ENCODE peak calls at places on chromosomes 4 and X, in four cellular contexts. Q is effector memory CD8-positive, alpha-beta T cell; Z is ureter; H is caudate nucleus. M is an unnamed sample.

GRCh38 chrX:47078129-47079043 is at the start of gene RGN:
- DNase-seq in Q (no peak), Z (no peak), H (no peak), M (no peak)

GRCh38 chr4:167424338-167425256 is 190.3 kb upstream of the SPOCK3 start:
- DNase-seq in Q (no peak), Z (no peak), H (no peak), M (no peak)

GRCh38 chrX:77528034-77528433 is 80.8 kb downstream of the FGF16 start:
- DNase-seq in Q (no peak), Z (no peak), H (no peak), M (no peak)

GRCh38 chrX:18617351-18617750 is 54.6 kb downstream of the RS1 start:
- DNase-seq in Q (no peak), Z (no peak), H (no peak), M (peak)

GRCh38 chr4:177546745-177547144 is 104.5 kb upstream of the AGA start:
- DNase-seq in Q (no peak), Z (no peak), H (no peak), M (no peak)

GRCh38 chr4:184163813-184164212 is 53.9 kb downstream of the ENPP6 start:
- DNase-seq in Q (no peak), Z (peak), H (no peak), M (peak)

GRCh38 chr4:54050214-54050904 is 14.0 kb downstream of the CHIC2 start:
- DNase-seq in Q (no peak), Z (no peak), H (no peak), M (peak)

GRCh38 chr4:39627413-39627812 is 11.3 kb downstream of the SMIM14 start:
- DNase-seq in Q (no peak), Z (no peak), H (no peak), M (no peak)

GRCh38 chr4:86927843-86928395 is 6.9 kb upstream of the AFF1 start:
- DNase-seq in Q (no peak), Z (no peak), H (no peak), M (peak)

GRCh38 chrX:133590703-133591505 is 175.6 kb upstream of the GPC4 start:
- DNase-seq in Q (no peak), Z (no peak), H (no peak), M (no peak)

GRCh38 chr4:77600521-77601451 is 4.8 kb upstream of the CXCL13 start:
- DNase-seq in Q (no peak), Z (peak), H (no peak), M (peak)

GRCh38 chrX:68897546-68897945 is 68.7 kb downstream of the EFNB1 start:
- DNase-seq in Q (no peak), Z (no peak), H (no peak), M (no peak)

GRCh38 chr4:75542824-75543223 is 13.0 kb upstream of the ODAPH start:
- DNase-seq in Q (no peak), Z (no peak), H (no peak), M (no peak)

GRCh38 chrX:13048265-13048664 is 3.8 kb upstream of the FAM9C start:
- DNase-seq in Q (no peak), Z (no peak), H (no peak), M (no peak)

GRCh38 chr4:1898681-1899080 is 27.5 kb downstream of the NSD2 start:
- DNase-seq in Q (no peak), Z (no peak), H (no peak), M (no peak)

GRCh38 chr4:153160856-153161598 is 43.2 kb upstream of the TRIM2 start:
- DNase-seq in Q (no peak), Z (no peak), H (no peak), M (no peak)

GRCh38 chr4:144750348-144750747 is 104.4 kb downstream of the HHIP start:
- DNase-seq in Q (no peak), Z (no peak), H (no peak), M (no peak)